ENCODE peak calls at places on chromosomes 13 and 19, in five cellular contexts. One of them, this sample, is unnamed.

GRCh38 chr19:37346091-37346490 is 24.8 kb upstream of the ZNF527 start:
- DNase-seq in AG04450: no peak
- DNase-seq in IMR-90: no peak
- DNase-seq in neural progenitor cell: peak; percentile 33
- DNase-seq in CD8-positive, alpha-beta T cell: no peak
- DNase-seq in this sample: no peak

GRCh38 chr13:107883561-107884175 is 331.7 kb downstream of the LIG4 start:
- DNase-seq in neural progenitor cell: no peak
- DNase-seq in AG04450: peak; percentile 48
- DNase-seq in CD8-positive, alpha-beta T cell: no peak
- DNase-seq in IMR-90: peak; percentile 93
- DNase-seq in this sample: no peak

GRCh38 chr13:98549006-98549727 is 27.7 kb downstream of the STK24 start:
- DNase-seq in CD8-positive, alpha-beta T cell: no peak
- DNase-seq in neural progenitor cell: no peak
- DNase-seq in AG04450: peak; percentile 88
- DNase-seq in IMR-90: peak; percentile 98
- DNase-seq in this sample: peak; percentile 40

GRCh38 chr13:24187185-24187584 is 26.7 kb downstream of the SPATA13 start:
- DNase-seq in IMR-90: peak; percentile 64
- DNase-seq in AG04450: no peak
- DNase-seq in neural progenitor cell: no peak
- DNase-seq in CD8-positive, alpha-beta T cell: no peak
- DNase-seq in this sample: no peak

GRCh38 chr13:112446347-112446861 is 70.2 kb downstream of the SPACA7 start:
- DNase-seq in AG04450: no peak
- DNase-seq in neural progenitor cell: no peak
- DNase-seq in CD8-positive, alpha-beta T cell: peak; percentile 19
- DNase-seq in IMR-90: no peak
- DNase-seq in this sample: peak; percentile 17

GRCh38 chr13:108957369-108958012 is 328.1 kb downstream of the MYO16 start:
- DNase-seq in neural progenitor cell: peak; percentile 8
- DNase-seq in IMR-90: peak; percentile 85
- DNase-seq in CD8-positive, alpha-beta T cell: no peak
- DNase-seq in AG04450: peak; percentile 55
- DNase-seq in this sample: no peak

GRCh38 chr19:3645067-3645396 is 18.4 kb upstream of the CACTIN start:
- DNase-seq in AG04450: no peak
- DNase-seq in CD8-positive, alpha-beta T cell: no peak
- DNase-seq in neural progenitor cell: no peak
- DNase-seq in IMR-90: no peak
- DNase-seq in this sample: no peak

GRCh38 chr19:42081584-42082258 is 5.8 kb downstream of the ZNF574 start:
- DNase-seq in neural progenitor cell: no peak
- DNase-seq in IMR-90: peak; percentile 65
- DNase-seq in AG04450: no peak
- DNase-seq in CD8-positive, alpha-beta T cell: no peak
- DNase-seq in this sample: no peak

GRCh38 chr13:97976551-97977375 is 23.3 kb downstream of the IPO5 start:
- DNase-seq in AG04450: no peak
- DNase-seq in CD8-positive, alpha-beta T cell: no peak
- DNase-seq in IMR-90: no peak
- DNase-seq in neural progenitor cell: no peak
- DNase-seq in this sample: no peak

GRCh38 chr19:42285988-42286348 is 16.0 kb upstream of the PRR19 start:
- DNase-seq in IMR-90: no peak
- DNase-seq in neural progenitor cell: no peak
- DNase-seq in AG04450: no peak
- DNase-seq in CD8-positive, alpha-beta T cell: no peak
- DNase-seq in this sample: no peak

GRCh38 chr13:44763604-44764311 is 187.6 kb upstream of the TSC22D1 start:
- DNase-seq in IMR-90: no peak
- DNase-seq in AG04450: no peak
- DNase-seq in neural progenitor cell: no peak
- DNase-seq in CD8-positive, alpha-beta T cell: no peak
- DNase-seq in this sample: no peak

GRCh38 chr19:5466814-5467291 is 11.6 kb downstream of the ZNRF4 start:
- DNase-seq in neural progenitor cell: no peak
- DNase-seq in AG04450: no peak
- DNase-seq in CD8-positive, alpha-beta T cell: no peak
- DNase-seq in IMR-90: no peak
- DNase-seq in this sample: no peak

GRCh38 chr19:35816846-35817245 is 4.2 kb upstream of the PRODH2 start:
- DNase-seq in IMR-90: no peak
- DNase-seq in CD8-positive, alpha-beta T cell: no peak
- DNase-seq in neural progenitor cell: no peak
- DNase-seq in AG04450: no peak
- DNase-seq in this sample: no peak

GRCh38 chr13:109816979-109817275 is 30.5 kb upstream of the IRS2 start:
- DNase-seq in CD8-positive, alpha-beta T cell: no peak
- DNase-seq in neural progenitor cell: no peak
- DNase-seq in AG04450: no peak
- DNase-seq in IMR-90: peak; percentile 21
- DNase-seq in this sample: no peak

GRCh38 chr19:31616031-31616430 is 266.8 kb upstream of the TSHZ3 start:
- DNase-seq in neural progenitor cell: no peak
- DNase-seq in CD8-positive, alpha-beta T cell: no peak
- DNase-seq in AG04450: no peak
- DNase-seq in IMR-90: no peak
- DNase-seq in this sample: no peak

GRCh38 chr13:66992183-66992582 is 238.0 kb downstream of the PCDH9 start:
- DNase-seq in neural progenitor cell: no peak
- DNase-seq in AG04450: no peak
- DNase-seq in CD8-positive, alpha-beta T cell: no peak
- DNase-seq in IMR-90: peak; percentile 73
- DNase-seq in this sample: no peak

GRCh38 chr19:33461256-33462111 is 60.1 kb downstream of the PEPD start:
- DNase-seq in neural progenitor cell: no peak
- DNase-seq in AG04450: no peak
- DNase-seq in IMR-90: no peak
- DNase-seq in CD8-positive, alpha-beta T cell: peak; percentile 36
- DNase-seq in this sample: peak; percentile 55

GRCh38 chr13:42495751-42496150 is 78.2 kb upstream of the TNFSF11 start:
- DNase-seq in CD8-positive, alpha-beta T cell: no peak
- DNase-seq in neural progenitor cell: no peak
- DNase-seq in AG04450: no peak
- DNase-seq in IMR-90: no peak
- DNase-seq in this sample: no peak

GRCh38 chr13:89214115-89214514 is 1542.9 kb downstream of the SLITRK5 start:
- DNase-seq in IMR-90: no peak
- DNase-seq in CD8-positive, alpha-beta T cell: no peak
- DNase-seq in AG04450: no peak
- DNase-seq in neural progenitor cell: no peak
- DNase-seq in this sample: no peak

GRCh38 chr13:42894765-42895181 is 97.3 kb downstream of the EPSTI1 start:
- DNase-seq in AG04450: no peak
- DNase-seq in neural progenitor cell: no peak
- DNase-seq in CD8-positive, alpha-beta T cell: no peak
- DNase-seq in IMR-90: peak; percentile 36
- DNase-seq in this sample: no peak

GRCh38 chr19:32343550-32344262 is 1.7 kb upstream of the ZNF507 start:
- DNase-seq in CD8-positive, alpha-beta T cell: no peak
- DNase-seq in AG04450: no peak
- DNase-seq in IMR-90: no peak
- DNase-seq in neural progenitor cell: no peak
- DNase-seq in this sample: no peak

GRCh38 chr13:80388506-80388905 is 47.6 kb upstream of the SPRY2 start:
- DNase-seq in CD8-positive, alpha-beta T cell: no peak
- DNase-seq in AG04450: no peak
- DNase-seq in neural progenitor cell: no peak
- DNase-seq in IMR-90: no peak
- DNase-seq in this sample: no peak

GRCh38 chr13:33119022-33119735 is 103.0 kb downstream of the KL start:
- DNase-seq in neural progenitor cell: no peak
- DNase-seq in IMR-90: no peak
- DNase-seq in CD8-positive, alpha-beta T cell: no peak
- DNase-seq in AG04450: no peak
- DNase-seq in this sample: no peak

GRCh38 chr19:29311391-29311790 is 98.4 kb upstream of the UQCRFS1 start:
- DNase-seq in IMR-90: no peak
- DNase-seq in AG04450: no peak
- DNase-seq in neural progenitor cell: peak; percentile 78
- DNase-seq in CD8-positive, alpha-beta T cell: no peak
- DNase-seq in this sample: no peak

GRCh38 chr13:77810430-77810829 is 108.2 kb downstream of the EDNRB start:
- DNase-seq in AG04450: no peak
- DNase-seq in CD8-positive, alpha-beta T cell: no peak
- DNase-seq in neural progenitor cell: no peak
- DNase-seq in IMR-90: peak; percentile 34
- DNase-seq in this sample: no peak

GRCh38 chr19:43450545-43450997 is 14.8 kb downstream of the LYPD3 start:
- DNase-seq in neural progenitor cell: no peak
- DNase-seq in CD8-positive, alpha-beta T cell: no peak
- DNase-seq in AG04450: no peak
- DNase-seq in IMR-90: peak; percentile 79
- DNase-seq in this sample: no peak

GRCh38 chr19:2611483-2612464 is 90.7 kb downstream of the GNG7 start:
- DNase-seq in CD8-positive, alpha-beta T cell: no peak
- DNase-seq in neural progenitor cell: no peak
- DNase-seq in AG04450: no peak
- DNase-seq in IMR-90: no peak
- DNase-seq in this sample: no peak
- TF ChIP-seq CTCF in CD8-positive, alpha-beta T cell: peak; percentile 39
- TF ChIP-seq CTCF in neural progenitor cell: no peak
- TF ChIP-seq CTCF in AG04450: no peak
- TF ChIP-seq CTCF in IMR-90: no peak
- TF ChIP-seq CTCF in this sample: no peak

GRCh38 chr19:53237114-53237777 is 17.4 kb downstream of the ZNF677 start:
- DNase-seq in neural progenitor cell: no peak
- DNase-seq in AG04450: no peak
- DNase-seq in IMR-90: no peak
- DNase-seq in CD8-positive, alpha-beta T cell: no peak
- DNase-seq in this sample: no peak
- H3K9me3 ChIP-seq in neural progenitor cell: peaks cover 59% of the 10 kb centered on the region
- H3K9me3 ChIP-seq in AG04450: peaks cover 48% of the 10 kb centered on the region
- H3K9me3 ChIP-seq in IMR-90: peaks cover 51% of the 10 kb centered on the region
- H3K9me3 ChIP-seq in CD8-positive, alpha-beta T cell: peaks cover 55% of the 10 kb centered on the region
- H3K9me3 ChIP-seq in this sample: peaks cover 100% of the 10 kb centered on the region

GRCh38 chr19:40608957-40609356 is 7.8 kb downstream of the LTBP4 start:
- DNase-seq in CD8-positive, alpha-beta T cell: no peak
- DNase-seq in AG04450: no peak
- DNase-seq in IMR-90: no peak
- DNase-seq in neural progenitor cell: no peak
- DNase-seq in this sample: no peak

GRCh38 chr19:40611900-40612698 is 10.9 kb downstream of the LTBP4 start:
- DNase-seq in CD8-positive, alpha-beta T cell: no peak
- DNase-seq in AG04450: no peak
- DNase-seq in neural progenitor cell: no peak
- DNase-seq in IMR-90: no peak
- DNase-seq in this sample: no peak

GRCh38 chr19:40611096-40611495 is 9.9 kb downstream of the LTBP4 start:
- DNase-seq in AG04450: no peak
- DNase-seq in CD8-positive, alpha-beta T cell: no peak
- DNase-seq in IMR-90: no peak
- DNase-seq in neural progenitor cell: no peak
- DNase-seq in this sample: no peak

GRCh38 chr19:40609561-40610395 is 8.6 kb downstream of the LTBP4 start:
- DNase-seq in CD8-positive, alpha-beta T cell: peak; percentile 90
- DNase-seq in AG04450: no peak
- DNase-seq in IMR-90: no peak
- DNase-seq in neural progenitor cell: peak; percentile 94
- DNase-seq in this sample: peak; percentile 93

GRCh38 chr19:40610396-40611064 is 9.4 kb downstream of the LTBP4 start:
- DNase-seq in IMR-90: no peak
- DNase-seq in CD8-positive, alpha-beta T cell: peak; percentile 78
- DNase-seq in AG04450: no peak
- DNase-seq in neural progenitor cell: peak; percentile 43
- DNase-seq in this sample: peak; percentile 88
- H3K4me3 ChIP-seq in IMR-90: no peak overlapping the region
- H3K4me3 ChIP-seq in CD8-positive, alpha-beta T cell: peak overlapping the region; percentile 50
- H3K4me3 ChIP-seq in AG04450: no peak overlapping the region
- H3K4me3 ChIP-seq in neural progenitor cell: peak overlapping the region; percentile 52
- H3K4me3 ChIP-seq in this sample: peak overlapping the region; percentile 58

GRCh38 chr19:9768175-9769112 is at the start of gene ZNF846:
- DNase-seq in CD8-positive, alpha-beta T cell: peak; percentile 95
- DNase-seq in IMR-90: peak; percentile 96
- DNase-seq in neural progenitor cell: peak; percentile 97
- DNase-seq in AG04450: peak; percentile 89
- DNase-seq in this sample: peak; percentile 91
- TF ChIP-seq CTCF in CD8-positive, alpha-beta T cell: no peak
- TF ChIP-seq CTCF in IMR-90: no peak
- TF ChIP-seq CTCF in neural progenitor cell: no peak
- TF ChIP-seq CTCF in AG04450: no peak
- TF ChIP-seq CTCF in this sample: no peak

GRCh38 chr19:23474172-23474571 is 78.9 kb upstream of the ZNF91 start:
- DNase-seq in CD8-positive, alpha-beta T cell: no peak
- DNase-seq in neural progenitor cell: no peak
- DNase-seq in IMR-90: no peak
- DNase-seq in AG04450: no peak
- DNase-seq in this sample: no peak
- H3K9me3 ChIP-seq in CD8-positive, alpha-beta T cell: no peaks in the 10 kb centered on the region
- H3K9me3 ChIP-seq in neural progenitor cell: peaks cover 17% of the 10 kb centered on the region
- H3K9me3 ChIP-seq in IMR-90: peaks cover 14% of the 10 kb centered on the region
- H3K9me3 ChIP-seq in AG04450: peaks cover 36% of the 10 kb centered on the region
- H3K9me3 ChIP-seq in this sample: peaks cover 9% of the 10 kb centered on the region

GRCh38 chr19:8609210-8610040 is 1.1 kb downstream of the ADAMTS10 start:
- DNase-seq in IMR-90: peak; percentile 60
- DNase-seq in neural progenitor cell: peak; percentile 92
- DNase-seq in CD8-positive, alpha-beta T cell: peak; percentile 61
- DNase-seq in AG04450: no peak
- DNase-seq in this sample: peak; percentile 81
- H3K4me3 ChIP-seq in IMR-90: peak overlapping the region; percentile 94
- H3K4me3 ChIP-seq in neural progenitor cell: peak overlapping the region; percentile 76
- H3K4me3 ChIP-seq in CD8-positive, alpha-beta T cell: peak overlapping the region; percentile 97
- H3K4me3 ChIP-seq in AG04450: peak overlapping the region; percentile 87
- H3K4me3 ChIP-seq in this sample: peak overlapping the region; percentile 86